ENCODE peak calls at places on chromosome 10, in nine cellular contexts. H is MM.1S, Y is GM23248, S is cardiac muscle cell, B is neural progenitor cell, F is ovary, L is uterus, E is spleen, Z is prostate gland. O is an unnamed sample. For H3K4me1 and H3K27me3, the result is how much of the 10 kb centered on the place peaks cover.

GRCh38 chr10:128487517-128487916 is 361.3 kb upstream of the MKI67 start:
- DNase-seq in S (no peak), H (no peak), F (no peak), B (no peak), L (no peak), E (peak), Y (no peak), Z (no peak), O (no peak)

GRCh38 chr10:86306628-86307278 is 59.8 kb downstream of the GRID1 start:
- DNase-seq in L (no peak), E (peak), B (peak), Y (peak), H (peak), S (peak), Z (no peak), F (no peak), O (no peak)

GRCh38 chr10:66625709-66626590 is 299.9 kb upstream of the LRRTM3 start:
- DNase-seq in E (no peak), B (no peak), Y (no peak), H (no peak), S (no peak), Z (no peak), F (no peak), L (no peak), O (no peak)

GRCh38 chr10:49518982-49519578 is 19.8 kb downstream of the ERCC6 start:
- DNase-seq in H (no peak), B (peak), E (no peak), S (peak), Z (peak), Y (peak), L (no peak), F (no peak), O (no peak)

GRCh38 chr10:96673318-96674099 is 46.8 kb downstream of the PIK3AP1 start:
- DNase-seq in H (peak), F (peak), Y (no peak), L (peak), B (peak), S (peak), E (peak), Z (peak), O (peak)

GRCh38 chr10:131429942-131430341 is 118.4 kb upstream of the TCERG1L start:
- DNase-seq in E (peak), B (no peak), L (no peak), F (no peak), H (no peak), S (no peak), Z (no peak), Y (no peak), O (no peak)

GRCh38 chr10:84826704-84827103 is 498.3 kb downstream of the CCSER2 start:
- DNase-seq in B (peak), Z (no peak), F (no peak), E (no peak), L (no peak), Y (peak), S (no peak), H (no peak), O (no peak)

GRCh38 chr10:18104223-18104872 is 35.9 kb upstream of the CACNB2 start:
- DNase-seq in Y (peak), L (peak), H (peak), S (peak), Z (no peak), B (peak), E (no peak), F (peak), O (peak)

GRCh38 chr10:128776617-128777016 is 650.4 kb upstream of the MKI67 start:
- DNase-seq in B (peak), E (no peak), H (no peak), L (no peak), F (no peak), Z (no peak), Y (no peak), S (no peak), O (no peak)

GRCh38 chr10:98125940-98126631 is 8.4 kb upstream of the R3HCC1L start:
- DNase-seq in E (no peak), F (no peak), B (no peak), Y (peak), S (no peak), Z (no peak), H (no peak), L (no peak), O (no peak)

GRCh38 chr10:8137726-8138125 is 83.2 kb downstream of the GATA3 start:
- DNase-seq in F (no peak), L (no peak), Z (peak), E (no peak), Y (no peak), S (no peak), H (no peak), B (no peak), O (no peak)

GRCh38 chr10:51075802-51076201 is 1.5 kb downstream of the PRKG1 start:
- DNase-seq in Z (no peak), L (no peak), B (no peak), E (no peak), H (no peak), S (no peak), F (no peak), Y (no peak), O (no peak)

GRCh38 chr10:22321831-22322662 is 1.1 kb downstream of the BMI1 start:
- DNase-seq in Y (peak), E (peak), Z (no peak), F (peak), L (peak), B (peak), S (peak), H (no peak), O (peak)

GRCh38 chr10:133390597-133391248 is 3.2 kb upstream of the MTG1 start:
- DNase-seq in F (no peak), B (no peak), H (no peak), Z (no peak), S (no peak), L (no peak), E (no peak), Y (no peak), O (no peak)

GRCh38 chr10:44973323-44974081 is 5.1 kb downstream of the DEPP1 start:
- DNase-seq in Y (no peak), S (no peak), Z (no peak), H (no peak), L (no peak), E (peak), B (no peak), F (peak), O (peak)

GRCh38 chr10:47243791-47244190 is 56.2 kb upstream of the GDF10 start:
- DNase-seq in F (no peak), L (peak), H (no peak), Y (no peak), E (peak), B (no peak), Z (no peak), S (no peak), O (peak)

GRCh38 chr10:115295213-115295805 is 202.1 kb downstream of the ATRNL1 start:
- DNase-seq in Z (no peak), E (peak), B (no peak), S (no peak), F (no peak), Y (no peak), H (no peak), L (no peak), O (no peak)

GRCh38 chr10:819326-819725 is 112.2 kb downstream of the LARP4B start:
- DNase-seq in F (no peak), E (no peak), Y (peak), Z (no peak), H (no peak), L (no peak), S (no peak), B (no peak), O (no peak)

GRCh38 chr10:113477451-113477850 is 75.4 kb upstream of the HABP2 start:
- DNase-seq in S (no peak), H (no peak), L (no peak), B (no peak), F (no peak), Y (no peak), E (no peak), Z (no peak), O (no peak)

GRCh38 chr10:127715782-127716378 is 21.1 kb upstream of the FOXI2 start:
- DNase-seq in S (peak), B (peak), Z (no peak), L (no peak), Y (peak), E (no peak), F (no peak), H (peak), O (no peak)

GRCh38 chr10:61378865-61379264 is 74.3 kb downstream of the TMEM26 start:
- DNase-seq in Z (no peak), Y (no peak), H (no peak), S (no peak), F (no peak), B (no peak), L (no peak), E (no peak), O (no peak)

GRCh38 chr10:79610601-79611191 is at the start of gene SFTPA1:
- DNase-seq in Y (no peak), H (no peak), Z (no peak), F (no peak), S (no peak), B (peak), E (no peak), L (no peak), O (no peak)

GRCh38 chr10:122478971-122479370 is 17.6 kb downstream of the HTRA1 start:
- DNase-seq in H (no peak), Y (no peak), Z (no peak), S (no peak), L (peak), F (no peak), B (no peak), E (no peak), O (no peak)

GRCh38 chr10:21298686-21299085 is 226.8 kb downstream of the SKIDA1 start:
- DNase-seq in Z (no peak), E (no peak), F (no peak), H (no peak), L (no peak), B (no peak), S (no peak), Y (no peak), O (no peak)

GRCh38 chr10:113091921-113092320 is 141.9 kb downstream of the TCF7L2 start:
- DNase-seq in E (no peak), S (no peak), L (no peak), H (no peak), F (no peak), Y (no peak), B (no peak), Z (no peak), O (no peak)

GRCh38 chr10:50993817-50994251 is 80.5 kb upstream of the PRKG1 start:
- DNase-seq in B (no peak), Y (peak), L (no peak), F (no peak), S (no peak), E (no peak), H (no peak), Z (no peak), O (no peak)

GRCh38 chr10:46286991-46287693 is at the start of gene ANTXRL:
- DNase-seq in L (no peak), E (peak), B (no peak), Z (no peak), H (no peak), Y (no peak), F (no peak), S (no peak), O (no peak)

GRCh38 chr10:34809796-34810195 is 5.3 kb downstream of the PARD3 start:
- DNase-seq in F (no peak), Z (no peak), B (no peak), L (no peak), H (no peak), S (no peak), Y (peak), E (no peak), O (no peak)

GRCh38 chr10:22713853-22714523 is 390 bp downstream of the PIP4K2A start:
- DNase-seq in S (no peak), L (no peak), H (peak), F (peak), B (peak), E (peak), Y (peak), Z (peak), O (peak)

GRCh38 chr10:17062009-17062408 is 67.6 kb downstream of the CUBN start:
- DNase-seq in B (no peak), F (no peak), H (no peak), L (no peak), E (no peak), S (no peak), Z (no peak), Y (peak), O (no peak)

GRCh38 chr10:132134541-132135397 is 52.0 kb upstream of the DPYSL4 start:
- DNase-seq in Z (no peak), H (no peak), E (peak), L (no peak), Y (no peak), F (no peak), S (no peak), B (no peak), O (no peak)

GRCh38 chr10:3699896-3700295 is 85.1 kb downstream of the KLF6 start:
- DNase-seq in L (no peak), E (no peak), Y (no peak), B (no peak), Z (no peak), F (no peak), S (no peak), H (no peak), O (no peak)

GRCh38 chr10:32155075-32155516 is 98.9 kb upstream of the KIF5B start:
- DNase-seq in L (no peak), Y (peak), S (no peak), H (no peak), E (no peak), Z (no peak), F (no peak), B (no peak), O (peak)

GRCh38 chr10:130493446-130494198 is 357.4 kb downstream of the GLRX3 start:
- DNase-seq in E (peak), H (no peak), L (no peak), F (no peak), Y (no peak), Z (no peak), S (no peak), B (peak), O (no peak)

GRCh38 chr10:118483496-118483895 is 112.0 kb downstream of the PRLHR start:
- DNase-seq in F (no peak), B (no peak), E (no peak), S (no peak), L (no peak), H (no peak), Z (no peak), Y (no peak), O (no peak)

GRCh38 chr10:11020026-11020820 is 2.6 kb downstream of the CELF2 start:
- DNase-seq in E (no peak), F (no peak), H (no peak), S (no peak), L (no peak), Y (no peak), Z (no peak), B (no peak), O (no peak)

GRCh38 chr10:22712246-22712958 is 2.0 kb downstream of the PIP4K2A start:
- DNase-seq in B (no peak), S (no peak), E (no peak), F (no peak), L (no peak), Z (no peak), H (no peak), Y (peak), O (no peak)

GRCh38 chr10:69327463-69328345 is 49.4 kb downstream of the HK1 start:
- DNase-seq in B (no peak), F (peak), Z (peak), H (no peak), Y (no peak), E (peak), L (peak), S (peak), O (peak)

GRCh38 chr10:69326692-69327091 is 48.4 kb downstream of the HK1 start:
- DNase-seq in Z (no peak), L (no peak), S (no peak), Y (no peak), F (no peak), E (no peak), B (no peak), H (no peak), O (no peak)

GRCh38 chr10:69321865-69322264 is 43.6 kb downstream of the HK1 start:
- DNase-seq in Z (no peak), H (no peak), F (no peak), L (no peak), S (no peak), B (no peak), E (no peak), Y (no peak), O (no peak)

GRCh38 chr10:69323622-69324021 is 45.3 kb downstream of the HK1 start:
- DNase-seq in F (no peak), H (no peak), B (no peak), Y (no peak), Z (no peak), S (no peak), E (no peak), L (no peak), O (no peak)

GRCh38 chr10:69324583-69324982 is 46.3 kb downstream of the HK1 start:
- DNase-seq in H (no peak), F (no peak), Y (no peak), B (no peak), S (no peak), E (no peak), L (no peak), Z (no peak), O (no peak)
- H3K4me1 ChIP-seq in H (under half), F (under half), Y (under half), B (under half), S (half or more), E (half or more), L (under half), Z (under half), O (half or more)

GRCh38 chr10:100800931-100801330 is 55.5 kb downstream of the PAX2 start:
- DNase-seq in Z (no peak), S (no peak), F (no peak), B (no peak), E (no peak), L (no peak), Y (no peak), H (no peak), O (no peak)

GRCh38 chr10:100802607-100803006 is 57.2 kb downstream of the PAX2 start:
- DNase-seq in L (no peak), B (no peak), F (no peak), Z (no peak), S (no peak), H (no peak), E (peak), Y (no peak), O (no peak)

GRCh38 chr10:100802196-100802595 is 56.8 kb downstream of the PAX2 start:
- DNase-seq in F (no peak), E (peak), H (no peak), S (no peak), Z (no peak), L (no peak), B (no peak), Y (no peak), O (no peak)

GRCh38 chr10:100803481-100803880 is 58.1 kb downstream of the PAX2 start:
- DNase-seq in E (no peak), H (no peak), S (no peak), Z (no peak), Y (no peak), F (no peak), L (no peak), B (peak), O (no peak)

DNA sequence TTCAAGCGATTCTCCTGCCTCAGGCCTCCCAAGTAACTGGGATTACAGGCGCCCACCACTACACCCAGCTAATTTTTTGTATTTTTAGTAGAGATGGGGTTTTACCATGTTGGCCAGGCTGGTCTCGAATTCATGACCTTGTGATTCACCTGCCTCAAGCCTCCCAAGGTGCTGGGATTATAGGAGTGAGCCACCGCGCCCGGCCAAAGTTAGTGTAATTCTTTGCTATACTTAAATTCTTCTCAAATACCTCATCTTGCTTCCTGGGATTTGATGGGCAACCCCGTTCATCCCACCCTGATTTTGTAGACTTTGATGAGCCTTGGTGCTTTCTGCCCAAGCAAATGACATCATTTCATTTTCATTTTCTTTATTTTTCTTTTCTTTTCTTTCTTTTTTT is 54.5 kb downstream of the PAX2 start:
- DNase-seq in F (no peak), S (no peak), B (no peak), Y (no peak), E (no peak), Z (no peak), H (no peak), L (no peak), O (no peak)
- H3K27me3 ChIP-seq in F (under half), S (under half), B (half or more), Y (half or more), E (under half), Z (under half), H (half or more), L (under half), O (under half)

GRCh38 chr10:69862882-69863530 is 61.3 kb downstream of the COL13A1 start:
- DNase-seq in F (no peak), E (no peak), Y (peak), B (no peak), L (no peak), Z (no peak), S (no peak), H (no peak), O (no peak)
- H3K4me1 ChIP-seq in F (under half), E (under half), Y (under half), B (under half), L (under half), Z (under half), S (under half), H (under half), O (under half)

GRCh38 chr10:110642980-110643655 is 1.0 kb upstream of the RBM20 start:
- DNase-seq in B (peak), L (no peak), H (no peak), Z (no peak), Y (no peak), S (peak), F (no peak), E (no peak), O (no peak)
- H3K27me3 ChIP-seq in B (half or more), L (under half), H (under half), Z (under half), Y (half or more), S (under half), F (under half), E (under half), O (half or more)

GRCh38 chr10:109894516-109894915 is 28.8 kb downstream of the XPNPEP1 start:
- DNase-seq in L (peak), Y (peak), H (no peak), S (no peak), E (no peak), B (no peak), Z (peak), F (peak), O (no peak)

GRCh38 chr10:109893371-109893770 is 29.9 kb downstream of the XPNPEP1 start:
- DNase-seq in Z (no peak), E (no peak), H (no peak), L (no peak), B (no peak), F (no peak), S (no peak), Y (no peak), O (no peak)

GRCh38 chr10:109892885-109893284 is 30.4 kb downstream of the XPNPEP1 start:
- DNase-seq in S (no peak), F (peak), H (no peak), Y (peak), B (peak), L (peak), E (no peak), Z (no peak), O (peak)

GRCh38 chr10:109895848-109896247 is 27.5 kb downstream of the XPNPEP1 start:
- DNase-seq in H (no peak), Z (no peak), F (no peak), S (no peak), E (no peak), Y (no peak), L (no peak), B (no peak), O (no peak)

GRCh38 chr10:109895095-109895818 is 28.1 kb downstream of the XPNPEP1 start:
- DNase-seq in S (peak), B (no peak), H (no peak), Z (no peak), E (no peak), Y (peak), F (no peak), L (no peak), O (no peak)
- H3K4me1 ChIP-seq in S (under half), B (under half), H (under half), Z (under half), E (half or more), Y (half or more), F (under half), L (under half), O (under half)

GRCh38 chr10:71748671-71749191 is 24.6 kb downstream of the VSIR start:
- DNase-seq in Y (no peak), S (no peak), B (no peak), Z (no peak), L (peak), H (peak), E (peak), F (peak), O (peak)
- H3K27me3 ChIP-seq in Y (under half), S (under half), B (under half), Z (under half), L (under half), H (under half), E (under half), F (under half), O (under half)

DNA sequence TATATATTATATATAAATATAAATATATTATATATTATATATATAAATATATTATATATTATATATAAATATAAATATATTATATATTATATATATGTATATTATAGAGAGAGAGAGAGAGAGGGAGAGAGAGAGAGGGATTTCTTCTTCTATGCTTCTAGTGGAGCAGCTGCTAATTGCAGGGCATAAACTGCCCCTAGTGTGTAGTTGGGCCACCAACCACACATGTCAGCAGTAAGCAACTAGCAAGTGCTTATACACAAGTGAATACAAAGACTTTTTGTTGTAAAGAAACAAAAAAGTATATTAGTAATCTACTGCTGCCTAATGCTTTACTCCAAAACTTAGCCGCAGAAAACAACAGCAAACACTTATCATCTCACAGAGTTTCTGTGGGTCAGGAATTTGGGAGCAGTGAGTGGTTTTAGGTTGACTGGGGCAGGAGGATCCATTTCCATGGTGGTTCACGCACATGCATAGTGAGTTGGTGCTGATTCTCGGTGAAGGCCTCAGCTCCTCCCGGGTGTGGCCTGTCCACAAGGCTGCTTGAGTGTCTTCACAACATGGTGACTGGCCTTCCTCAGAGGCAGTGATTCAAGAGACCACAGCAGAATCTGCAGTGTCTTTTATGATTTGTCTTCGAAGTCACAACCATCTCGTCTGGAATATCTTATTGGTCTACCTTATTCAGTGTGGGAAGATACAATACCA is 25.5 kb upstream of the BAG3 start:
- DNase-seq in B (no peak), L (no peak), H (no peak), Z (no peak), F (no peak), E (peak), S (no peak), Y (no peak), O (no peak)
- H3K4me1 ChIP-seq in B (under half), L (under half), H (under half), Z (under half), F (under half), E (under half), S (under half), Y (under half), O (under half)